ENCODE peak calls at places on chromosomes 6 and 20, in four cellular contexts. One of them, this sample, is unnamed.
A peak's percentile ranks its signal among the peaks of the same experiment; 100 is the strongest.

GRCh38 chr20:45343867-45344721 is 4.1 kb downstream of the SDC4 start:
- DNase-seq in pulmonary artery endothelial cell: peak; percentile 56
- DNase-seq in NCI-H1436: no peak
- DNase-seq in hepatic stellate cell: peak; percentile 85
- DNase-seq in this sample: no peak

GRCh38 chr6:53899512-53899911 is 104.7 kb downstream of the LRRC1 start:
- DNase-seq in pulmonary artery endothelial cell: peak; percentile 81
- DNase-seq in NCI-H1436: no peak
- DNase-seq in hepatic stellate cell: no peak
- DNase-seq in this sample: no peak

GRCh38 chr6:44275749-44276648 is 5.7 kb downstream of the TMEM151B start:
- DNase-seq in pulmonary artery endothelial cell: no peak
- DNase-seq in NCI-H1436: no peak
- DNase-seq in hepatic stellate cell: no peak
- DNase-seq in this sample: no peak

GRCh38 chr6:34234667-34235604 is 1.7 kb upstream of the HMGA1 start:
- DNase-seq in pulmonary artery endothelial cell: no peak
- DNase-seq in NCI-H1436: no peak
- DNase-seq in hepatic stellate cell: no peak
- DNase-seq in this sample: no peak

GRCh38 chr20:31987744-31988143 is 19.8 kb downstream of the XKR7 start:
- DNase-seq in pulmonary artery endothelial cell: no peak
- DNase-seq in NCI-H1436: no peak
- DNase-seq in hepatic stellate cell: no peak
- DNase-seq in this sample: no peak

GRCh38 chr6:3758842-3759144 is 7.3 kb upstream of the PXDC1 start:
- DNase-seq in pulmonary artery endothelial cell: no peak
- DNase-seq in NCI-H1436: no peak
- DNase-seq in hepatic stellate cell: no peak
- DNase-seq in this sample: no peak

GRCh38 chr6:52364480-52365166 is 2.7 kb downstream of the PAQR8 start:
- DNase-seq in pulmonary artery endothelial cell: no peak
- DNase-seq in NCI-H1436: no peak
- DNase-seq in hepatic stellate cell: no peak
- DNase-seq in this sample: no peak

GRCh38 chr6:57342148-57342669 is 24.8 kb downstream of the PRIM2 start:
- DNase-seq in pulmonary artery endothelial cell: no peak
- DNase-seq in NCI-H1436: no peak
- DNase-seq in hepatic stellate cell: no peak
- DNase-seq in this sample: no peak

GRCh38 chr20:7123457-7123856 is 356.0 kb downstream of the BMP2 start:
- DNase-seq in pulmonary artery endothelial cell: no peak
- DNase-seq in NCI-H1436: no peak
- DNase-seq in hepatic stellate cell: no peak
- DNase-seq in this sample: peak; percentile 18

GRCh38 chr20:44409132-44409600 is 53.7 kb downstream of the HNF4A start:
- DNase-seq in pulmonary artery endothelial cell: no peak
- DNase-seq in NCI-H1436: no peak
- DNase-seq in hepatic stellate cell: no peak
- DNase-seq in this sample: no peak

GRCh38 chr6:15063253-15063853 is 182.5 kb upstream of the JARID2 start:
- DNase-seq in pulmonary artery endothelial cell: no peak
- DNase-seq in NCI-H1436: no peak
- DNase-seq in hepatic stellate cell: no peak
- DNase-seq in this sample: no peak

GRCh38 chr6:71979911-71980310 is 93.6 kb downstream of the RIMS1 start:
- DNase-seq in pulmonary artery endothelial cell: peak; percentile 11
- DNase-seq in NCI-H1436: no peak
- DNase-seq in hepatic stellate cell: no peak
- DNase-seq in this sample: no peak

GRCh38 chr6:46784535-46784934 is 8.7 kb upstream of the MEP1A start:
- DNase-seq in pulmonary artery endothelial cell: no peak
- DNase-seq in NCI-H1436: no peak
- DNase-seq in hepatic stellate cell: no peak
- DNase-seq in this sample: no peak

GRCh38 chr20:4667371-4667773 is 54.3 kb upstream of the PRND start:
- DNase-seq in pulmonary artery endothelial cell: no peak
- DNase-seq in NCI-H1436: no peak
- DNase-seq in hepatic stellate cell: no peak
- DNase-seq in this sample: no peak

GRCh38 chr20:7159903-7160302 is 392.4 kb downstream of the BMP2 start:
- DNase-seq in pulmonary artery endothelial cell: no peak
- DNase-seq in NCI-H1436: no peak
- DNase-seq in hepatic stellate cell: no peak
- DNase-seq in this sample: no peak

GRCh38 chr6:170124836-170125235 is 166.0 kb downstream of the DLL1 start:
- DNase-seq in pulmonary artery endothelial cell: no peak
- DNase-seq in NCI-H1436: no peak
- DNase-seq in hepatic stellate cell: no peak
- DNase-seq in this sample: no peak

GRCh38 chr20:61210862-61211261 is 41.2 kb upstream of the CDH4 start:
- DNase-seq in pulmonary artery endothelial cell: no peak
- DNase-seq in NCI-H1436: no peak
- DNase-seq in hepatic stellate cell: no peak
- DNase-seq in this sample: no peak

GRCh38 chr20:41782730-41783406 is 164.7 kb upstream of the CHD6 start:
- DNase-seq in pulmonary artery endothelial cell: no peak
- DNase-seq in NCI-H1436: no peak
- DNase-seq in hepatic stellate cell: no peak
- DNase-seq in this sample: no peak

GRCh38 chr20:63307538-63308217 is 14.7 kb downstream of the COL20A1 start:
- DNase-seq in pulmonary artery endothelial cell: no peak
- DNase-seq in NCI-H1436: no peak
- DNase-seq in hepatic stellate cell: no peak
- DNase-seq in this sample: no peak

GRCh38 chr6:166085498-166085897 is 82.2 kb downstream of the TBXT start:
- DNase-seq in pulmonary artery endothelial cell: no peak
- DNase-seq in NCI-H1436: no peak
- DNase-seq in hepatic stellate cell: no peak
- DNase-seq in this sample: no peak

GRCh38 chr6:7479801-7480266 is 61.6 kb upstream of the DSP start:
- DNase-seq in pulmonary artery endothelial cell: no peak
- DNase-seq in NCI-H1436: no peak
- DNase-seq in hepatic stellate cell: peak; percentile 46
- DNase-seq in this sample: no peak

GRCh38 chr20:9329356-9330092 is 184.9 kb upstream of the LAMP5 start:
- DNase-seq in pulmonary artery endothelial cell: no peak
- DNase-seq in NCI-H1436: no peak
- DNase-seq in hepatic stellate cell: no peak
- DNase-seq in this sample: no peak

GRCh38 chr6:155710704-155711103 is 255.1 kb upstream of the NOX3 start:
- DNase-seq in pulmonary artery endothelial cell: no peak
- DNase-seq in NCI-H1436: no peak
- DNase-seq in hepatic stellate cell: no peak
- DNase-seq in this sample: no peak

GRCh38 chr6:105431226-105431625 is 28.3 kb upstream of the PREP start:
- DNase-seq in pulmonary artery endothelial cell: no peak
- DNase-seq in NCI-H1436: peak; percentile 37
- DNase-seq in hepatic stellate cell: no peak
- DNase-seq in this sample: no peak

This sample was measured in NCI-H1417 treated with DMSO at 0.1 percent for 48 hours.